ENCODE peak calls at places on chromosomes 4 and X, in five cellular contexts. Y, K, B, O and M are unnamed samples. For H3K4me1 and H3K9me3, the result is how much of the 10 kb centered on the place peaks cover.

GRCh38 chr4:89263265-89263664 is 44.3 kb downstream of the GPRIN3 start:
- DNase-seq in O (no peak), B (no peak), K (no peak), Y (no peak), M (no peak)

GRCh38 chrX:71151366-71151765 is 6.7 kb downstream of the NLGN3 start:
- DNase-seq in B (no peak), K (no peak), O (no peak), Y (no peak), M (no peak)

GRCh38 chr4:146342600-146343192 is 128.4 kb downstream of the REELD1 start:
- DNase-seq in Y (no peak), O (no peak), K (peak), B (no peak), M (peak)

GRCh38 chr4:101221294-101221693 is 126.0 kb downstream of the PPP3CA start:
- DNase-seq in B (no peak), K (no peak), Y (no peak), O (no peak), M (no peak)

GRCh38 chr4:175929932-175930331 is 117.9 kb upstream of the GPM6A start:
- DNase-seq in O (no peak), K (no peak), Y (no peak), B (no peak), M (no peak)

GRCh38 chrX:85111347-85111746 is 107.7 kb downstream of the APOOL start:
- DNase-seq in B (no peak), K (no peak), O (no peak), Y (no peak), M (no peak)

GRCh38 chr4:103934178-103934789 is 214.5 kb upstream of the TACR3 start:
- DNase-seq in B (peak), Y (no peak), K (peak), O (no peak), M (no peak)

GRCh38 chr4:60315586-60315985 is 884.5 kb upstream of the ADGRL3 start:
- DNase-seq in B (no peak), O (no peak), Y (no peak), K (no peak), M (no peak)

GRCh38 chrX:50459615-50460014 is 11.0 kb downstream of the DGKK start:
- DNase-seq in Y (no peak), O (no peak), K (no peak), B (no peak), M (no peak)

GRCh38 chr4:39045791-39046221 is 13.6 kb upstream of the TMEM156 start:
- DNase-seq in B (no peak), O (no peak), K (peak), Y (no peak), M (peak)

GRCh38 chrX:119399772-119400101 is 601 bp downstream of the SLC25A43 start:
- DNase-seq in Y (no peak), O (no peak), B (no peak), K (no peak), M (no peak)

GRCh38 chrX:45771114-45771513 is 570.4 kb upstream of the DIPK2B start:
- DNase-seq in Y (no peak), O (no peak), K (peak), B (peak), M (no peak)

GRCh38 chrX:123340691-123341090 is 156.6 kb downstream of the GRIA3 start:
- DNase-seq in Y (no peak), B (no peak), K (peak), O (no peak), M (no peak)

GRCh38 chr4:9765091-9765490 is 16.3 kb upstream of the DRD5 start:
- DNase-seq in O (no peak), K (peak), B (no peak), Y (no peak), M (no peak)

GRCh38 chr4:102196221-102196620 is 149.1 kb downstream of the SLC39A8 start:
- DNase-seq in O (no peak), Y (no peak), B (peak), K (no peak), M (no peak)

GRCh38 chrX:18149454-18149853 is 71.2 kb downstream of the BEND2 start:
- DNase-seq in K (peak), Y (no peak), B (no peak), O (no peak), M (no peak)

GRCh38 chrX:1222511-1223252 is 10.2 kb upstream of the CRLF2 start:
- DNase-seq in B (peak), Y (no peak), K (peak), O (no peak), M (no peak)

GRCh38 chr4:26807330-26807729 is 53.3 kb upstream of the STIM2 start:
- DNase-seq in O (no peak), K (no peak), B (no peak), Y (peak), M (no peak)

GRCh38 chrX:16993791-16994318 is 47.4 kb downstream of the REPS2 start:
- DNase-seq in K (peak), Y (no peak), O (no peak), B (no peak), M (no peak)

GRCh38 chr4:121316091-121316490 is 64.7 kb downstream of the QRFPR start:
- DNase-seq in K (no peak), O (no peak), Y (no peak), B (no peak), M (no peak)

GRCh38 chrX:47148946-47149345 is 3.9 kb downstream of the RBM10 start:
- DNase-seq in O (no peak), B (no peak), K (no peak), Y (no peak), M (no peak)

GRCh38 chr4:113442821-113443220 is 318.7 kb downstream of the CAMK2D start:
- DNase-seq in Y (no peak), O (no peak), K (no peak), B (no peak), M (no peak)

GRCh38 chr4:6472387-6473263 is at the start of gene PPP2R2C:
- DNase-seq in K (peak), O (peak), B (no peak), Y (no peak), M (no peak)

GRCh38 chr4:41410049-41410448 is 127.9 kb upstream of the LIMCH1 start:
- DNase-seq in O (no peak), Y (no peak), B (peak), K (no peak), M (no peak)

GRCh38 chrX:120486786-120487185 is 17.7 kb upstream of the LAMP2 start:
- DNase-seq in K (no peak), O (no peak), B (no peak), Y (no peak), M (no peak)

GRCh38 chr4:139651282-139652194 is 14.1 kb upstream of the MGST2 start:
- DNase-seq in B (peak), K (peak), Y (no peak), O (peak), M (peak)

GRCh38 chr4:66814277-66814676 is 731.0 kb downstream of the CENPC start:
- DNase-seq in B (no peak), Y (no peak), K (no peak), O (no peak), M (no peak)

GRCh38 chr4:31365006-31365690 is 645.0 kb downstream of the PCDH7 start:
- DNase-seq in O (no peak), Y (no peak), B (no peak), K (no peak), M (no peak)

GRCh38 chr4:177596035-177596434 is 153.8 kb upstream of the AGA start:
- DNase-seq in O (no peak), B (peak), Y (no peak), K (peak), M (no peak)

GRCh38 chr4:188332265-188332664 is 193.0 kb downstream of the TRIML1 start:
- DNase-seq in K (no peak), O (no peak), B (no peak), Y (no peak), M (no peak)

GRCh38 chr4:151417766-151418376 is 8.9 kb downstream of the FHIP1A start:
- DNase-seq in Y (no peak), O (no peak), K (no peak), B (peak), M (no peak)

GRCh38 chr4:7498406-7499200 is 63.9 kb upstream of the PSAPL1 start:
- DNase-seq in Y (no peak), B (no peak), K (no peak), O (no peak), M (no peak)

GRCh38 chr4:7505116-7505900 is 70.6 kb upstream of the PSAPL1 start:
- DNase-seq in K (no peak), B (no peak), O (no peak), Y (no peak), M (no peak)

GRCh38 chr4:7500404-7500803 is 65.7 kb upstream of the PSAPL1 start:
- DNase-seq in B (no peak), Y (no peak), O (no peak), K (no peak), M (no peak)

GRCh38 chr4:7503597-7503996 is 68.9 kb upstream of the PSAPL1 start:
- DNase-seq in B (no peak), K (no peak), O (no peak), Y (no peak), M (no peak)

DNA sequence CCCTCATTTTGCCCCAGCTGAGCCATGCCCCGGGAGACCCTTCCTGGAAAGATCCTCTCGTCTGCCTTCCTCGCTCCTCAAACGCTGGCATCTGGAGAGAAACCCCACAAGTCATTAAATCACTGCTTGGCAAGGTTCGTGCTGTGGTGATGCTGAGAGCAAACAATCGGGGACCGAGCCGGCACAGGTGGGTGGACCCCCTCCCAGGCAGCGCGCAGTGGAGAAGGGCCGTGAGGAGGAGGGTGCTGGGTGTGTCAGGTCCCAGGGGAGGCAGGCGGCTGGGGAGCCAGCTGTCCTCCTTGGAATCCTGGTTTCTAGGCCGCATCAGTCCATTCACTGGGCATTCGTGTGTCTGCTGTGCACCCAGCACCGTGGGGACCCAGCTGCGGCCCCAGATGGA is 64.9 kb upstream of the PSAPL1 start:
- DNase-seq in Y (no peak), O (no peak), B (no peak), K (no peak), M (no peak)
- H3K4me1 ChIP-seq in Y (under half), O (under half), B (under half), K (under half), M (under half)

GRCh38 chrX:155766321-155766720 is 114.8 kb upstream of the VAMP7 start:
- DNase-seq in B (no peak), Y (no peak), K (no peak), O (no peak), M (no peak)

GRCh38 chrX:155767101-155767878 is 113.9 kb upstream of the VAMP7 start:
- DNase-seq in Y (peak), B (peak), K (peak), O (peak), M (no peak)

DNA sequence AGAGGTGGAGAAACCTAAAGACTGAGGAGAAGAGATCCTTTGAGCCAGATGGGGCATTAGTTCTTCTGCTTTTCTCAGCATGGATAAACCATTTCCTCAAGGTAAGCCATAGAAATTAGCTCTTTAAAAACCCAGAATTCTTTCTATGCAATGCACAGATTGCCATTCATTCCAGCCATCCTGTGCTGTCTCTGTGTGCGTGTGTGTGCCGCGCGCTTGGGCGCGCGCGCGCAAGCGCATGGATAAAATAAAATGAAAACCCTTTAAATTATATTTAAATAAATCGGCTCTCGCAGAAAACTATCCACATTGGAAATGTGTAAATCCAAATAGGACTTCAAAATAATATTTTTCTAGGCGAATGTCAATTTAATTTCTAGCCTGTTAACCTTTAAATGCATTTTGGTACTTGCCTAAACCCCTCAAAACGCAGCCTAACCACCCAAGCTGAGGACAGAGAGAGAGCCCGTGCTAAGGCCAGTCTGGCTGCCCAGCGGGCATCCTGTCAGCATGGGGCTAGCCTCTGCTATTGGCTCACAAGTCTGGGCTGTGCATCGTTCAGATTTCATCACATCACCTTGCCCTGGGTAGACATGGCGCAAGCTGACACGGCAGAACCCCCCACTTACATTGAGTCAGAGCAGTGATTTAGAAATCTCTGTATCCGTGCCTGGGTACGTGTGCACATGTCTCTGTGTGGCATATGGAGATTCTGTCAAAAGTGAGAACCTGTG is 112.9 kb upstream of the VAMP7 start:
- DNase-seq in K (peak), Y (no peak), B (peak), O (peak), M (no peak)
- H3K4me3 ChIP-seq in K (peak), Y (peak), B (peak), O (no peak), M (no peak)

GRCh38 chr4:7880681-7881080 is 59.0 kb downstream of the AFAP1 start:
- DNase-seq in B (no peak), K (no peak), O (no peak), Y (no peak), M (no peak)

GRCh38 chr4:7876096-7876993 is 63.3 kb downstream of the AFAP1 start:
- DNase-seq in Y (no peak), K (peak), O (no peak), B (peak), M (no peak)

GRCh38 chr4:7877131-7877530 is 62.5 kb downstream of the AFAP1 start:
- DNase-seq in O (no peak), Y (no peak), B (no peak), K (no peak), M (no peak)

GRCh38 chr4:7879127-7879526 is 60.5 kb downstream of the AFAP1 start:
- DNase-seq in O (no peak), K (no peak), Y (no peak), B (no peak), M (no peak)

GRCh38 chr4:7878323-7878722 is 61.3 kb downstream of the AFAP1 start:
- DNase-seq in B (no peak), O (no peak), K (no peak), Y (no peak), M (no peak)
- H3K9me3 ChIP-seq in B (under half), O (under half), K (under half), Y (under half), M (under half)

GRCh38 chr4:24533364-24533763 is 51.0 kb downstream of the DHX15 start:
- DNase-seq in B (peak), O (no peak), K (no peak), Y (no peak), M (no peak)

GRCh38 chr4:24529555-24529954 is 54.8 kb downstream of the DHX15 start:
- DNase-seq in K (no peak), B (peak), Y (no peak), O (no peak), M (no peak)

GRCh38 chr4:24537025-24537424 is 47.3 kb downstream of the DHX15 start:
- DNase-seq in O (no peak), K (no peak), B (no peak), Y (no peak), M (no peak)

DNA sequence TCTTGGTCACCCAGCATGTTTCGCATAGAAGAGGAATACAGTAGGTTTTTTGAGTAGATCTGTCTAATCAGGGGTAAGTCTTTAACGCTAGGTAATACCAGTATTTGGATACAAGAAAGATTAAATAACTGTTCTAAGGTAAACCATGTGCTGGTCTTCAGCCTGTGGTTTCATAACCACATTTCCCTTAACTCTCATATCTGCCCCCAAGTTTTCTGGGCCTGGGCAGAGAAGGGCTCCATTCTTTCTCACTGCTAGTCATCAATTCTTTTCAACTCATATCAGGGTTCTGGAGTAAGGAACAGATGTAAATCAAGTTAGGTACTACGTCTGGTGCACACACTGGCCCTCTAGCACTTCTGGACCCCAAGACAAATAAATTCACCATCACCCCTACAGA is 49.0 kb downstream of the DHX15 start:
- DNase-seq in K (no peak), B (no peak), Y (no peak), O (no peak), M (no peak)
- H3K4me1 ChIP-seq in K (under half), B (under half), Y (under half), O (under half), M (under half)

GRCh38 chr4:154364012-154364863 is 127.4 kb downstream of the DCHS2 start:
- DNase-seq in Y (no peak), K (no peak), B (no peak), O (no peak), M (no peak)
- H3K4me3 ChIP-seq in Y (no peak), K (no peak), B (no peak), O (no peak), M (no peak)

GRCh38 chrX:55996649-55997048 is 235.5 kb upstream of the KLF8 start:
- DNase-seq in Y (no peak), O (no peak), B (no peak), K (no peak), M (no peak)

GRCh38 chrX:56000169-56000568 is 232.0 kb upstream of the KLF8 start:
- DNase-seq in B (no peak), K (no peak), Y (no peak), O (no peak), M (no peak)

GRCh38 chrX:56000729-56001128 is 231.4 kb upstream of the KLF8 start:
- DNase-seq in Y (no peak), K (no peak), O (no peak), B (no peak), M (no peak)
- H3K9me3 ChIP-seq in Y (under half), K (under half), O (under half), B (under half), M (under half)

GRCh38 chrX:153764786-153765137 is 713 bp downstream of the PLXNB3 start:
- DNase-seq in Y (no peak), B (no peak), K (no peak), O (peak), M (no peak)
- H3K4me1 ChIP-seq in Y (under half), B (under half), K (under half), O (under half), M (under half)